ENCODE peak calls at places on chromosomes 13 and 19, in nine cellular contexts. One of them, this sample, is unnamed.

GRCh38 chr13:29479716-29480492 is 115.6 kb downstream of the SLC7A1 start:
- DNase-seq in COR-L47: no peak
- DNase-seq in HT-29: no peak
- DNase-seq in stimulated activated CD4-positive, alpha-beta T cell treated with anti-CD3 and anti-CD28 coated beads, TNF-alpha, amount 100 ng/mL, for 1 hour: no peak
- DNase-seq in stimulated activated CD8-positive, alpha-beta memory T cell treated with anti-CD3 and anti-CD28 coated beads, Interleukin-15, amount 100 ng/mL, for 24 hours: no peak
- DNase-seq in activated naive CD8-positive, alpha-beta T cell treated with anti-CD3 and anti-CD28 coated beads, Interleukin-2, amount 10 ng/mL, durations not matched to agents 7 days and 5 days: no peak
- DNase-seq in pancreas: no peak
- DNase-seq in RCC 7860: no peak
- DNase-seq in AG09319: no peak
- DNase-seq in this sample: no peak

GRCh38 chr19:16136185-16137067 is 7.1 kb upstream of the HSH2D start:
- DNase-seq in pancreas: peak
- DNase-seq in HT-29: no peak
- DNase-seq in COR-L47: no peak
- DNase-seq in RCC 7860: no peak
- DNase-seq in stimulated activated CD4-positive, alpha-beta T cell treated with anti-CD3 and anti-CD28 coated beads, TNF-alpha, amount 100 ng/mL, for 1 hour: no peak
- DNase-seq in AG09319: no peak
- DNase-seq in activated naive CD8-positive, alpha-beta T cell treated with anti-CD3 and anti-CD28 coated beads, Interleukin-2, amount 10 ng/mL, durations not matched to agents 7 days and 5 days: no peak
- DNase-seq in stimulated activated CD8-positive, alpha-beta memory T cell treated with anti-CD3 and anti-CD28 coated beads, Interleukin-15, amount 100 ng/mL, for 24 hours: no peak
- DNase-seq in this sample: no peak

GRCh38 chr13:35724480-35724879 is 248.0 kb upstream of the MAB21L1 start:
- DNase-seq in RCC 7860: no peak
- DNase-seq in HT-29: no peak
- DNase-seq in COR-L47: no peak
- DNase-seq in AG09319: no peak
- DNase-seq in pancreas: no peak
- DNase-seq in stimulated activated CD4-positive, alpha-beta T cell treated with anti-CD3 and anti-CD28 coated beads, TNF-alpha, amount 100 ng/mL, for 1 hour: no peak
- DNase-seq in stimulated activated CD8-positive, alpha-beta memory T cell treated with anti-CD3 and anti-CD28 coated beads, Interleukin-15, amount 100 ng/mL, for 24 hours: no peak
- DNase-seq in activated naive CD8-positive, alpha-beta T cell treated with anti-CD3 and anti-CD28 coated beads, Interleukin-2, amount 10 ng/mL, durations not matched to agents 7 days and 5 days: no peak
- DNase-seq in this sample: no peak

GRCh38 chr19:7699422-7700127 is 2.4 kb downstream of the FCER2 start:
- DNase-seq in HT-29: no peak
- DNase-seq in pancreas: no peak
- DNase-seq in stimulated activated CD8-positive, alpha-beta memory T cell treated with anti-CD3 and anti-CD28 coated beads, Interleukin-15, amount 100 ng/mL, for 24 hours: no peak
- DNase-seq in AG09319: no peak
- DNase-seq in RCC 7860: no peak
- DNase-seq in COR-L47: no peak
- DNase-seq in activated naive CD8-positive, alpha-beta T cell treated with anti-CD3 and anti-CD28 coated beads, Interleukin-2, amount 10 ng/mL, durations not matched to agents 7 days and 5 days: no peak
- DNase-seq in stimulated activated CD4-positive, alpha-beta T cell treated with anti-CD3 and anti-CD28 coated beads, TNF-alpha, amount 100 ng/mL, for 1 hour: no peak
- DNase-seq in this sample: no peak

GRCh38 chr13:40189885-40190655 is 476.4 kb downstream of the FOXO1 start:
- DNase-seq in stimulated activated CD8-positive, alpha-beta memory T cell treated with anti-CD3 and anti-CD28 coated beads, Interleukin-15, amount 100 ng/mL, for 24 hours: no peak
- DNase-seq in stimulated activated CD4-positive, alpha-beta T cell treated with anti-CD3 and anti-CD28 coated beads, TNF-alpha, amount 100 ng/mL, for 1 hour: no peak
- DNase-seq in HT-29: no peak
- DNase-seq in RCC 7860: no peak
- DNase-seq in pancreas: no peak
- DNase-seq in activated naive CD8-positive, alpha-beta T cell treated with anti-CD3 and anti-CD28 coated beads, Interleukin-2, amount 10 ng/mL, durations not matched to agents 7 days and 5 days: peak
- DNase-seq in AG09319: no peak
- DNase-seq in COR-L47: no peak
- DNase-seq in this sample: no peak

GRCh38 chr13:85935868-85936467 is 136.7 kb upstream of the SLITRK6 start:
- DNase-seq in RCC 7860: no peak
- DNase-seq in activated naive CD8-positive, alpha-beta T cell treated with anti-CD3 and anti-CD28 coated beads, Interleukin-2, amount 10 ng/mL, durations not matched to agents 7 days and 5 days: no peak
- DNase-seq in stimulated activated CD4-positive, alpha-beta T cell treated with anti-CD3 and anti-CD28 coated beads, TNF-alpha, amount 100 ng/mL, for 1 hour: no peak
- DNase-seq in COR-L47: no peak
- DNase-seq in AG09319: no peak
- DNase-seq in HT-29: no peak
- DNase-seq in stimulated activated CD8-positive, alpha-beta memory T cell treated with anti-CD3 and anti-CD28 coated beads, Interleukin-15, amount 100 ng/mL, for 24 hours: no peak
- DNase-seq in pancreas: no peak
- DNase-seq in this sample: no peak

GRCh38 chr13:65064967-65065366 is 2165.2 kb downstream of the PCDH9 start:
- DNase-seq in pancreas: no peak
- DNase-seq in activated naive CD8-positive, alpha-beta T cell treated with anti-CD3 and anti-CD28 coated beads, Interleukin-2, amount 10 ng/mL, durations not matched to agents 7 days and 5 days: no peak
- DNase-seq in stimulated activated CD8-positive, alpha-beta memory T cell treated with anti-CD3 and anti-CD28 coated beads, Interleukin-15, amount 100 ng/mL, for 24 hours: no peak
- DNase-seq in stimulated activated CD4-positive, alpha-beta T cell treated with anti-CD3 and anti-CD28 coated beads, TNF-alpha, amount 100 ng/mL, for 1 hour: no peak
- DNase-seq in HT-29: no peak
- DNase-seq in RCC 7860: no peak
- DNase-seq in AG09319: no peak
- DNase-seq in COR-L47: no peak
- DNase-seq in this sample: no peak

GRCh38 chr13:104809483-104809882 is 1726.0 kb downstream of the EFNB2 start:
- DNase-seq in HT-29: no peak
- DNase-seq in activated naive CD8-positive, alpha-beta T cell treated with anti-CD3 and anti-CD28 coated beads, Interleukin-2, amount 10 ng/mL, durations not matched to agents 7 days and 5 days: no peak
- DNase-seq in RCC 7860: no peak
- DNase-seq in COR-L47: no peak
- DNase-seq in pancreas: no peak
- DNase-seq in stimulated activated CD4-positive, alpha-beta T cell treated with anti-CD3 and anti-CD28 coated beads, TNF-alpha, amount 100 ng/mL, for 1 hour: no peak
- DNase-seq in stimulated activated CD8-positive, alpha-beta memory T cell treated with anti-CD3 and anti-CD28 coated beads, Interleukin-15, amount 100 ng/mL, for 24 hours: no peak
- DNase-seq in AG09319: no peak
- DNase-seq in this sample: no peak

GRCh38 chr19:7868671-7869452 is 5.3 kb downstream of the PRR36 start:
- DNase-seq in stimulated activated CD8-positive, alpha-beta memory T cell treated with anti-CD3 and anti-CD28 coated beads, Interleukin-15, amount 100 ng/mL, for 24 hours: peak
- DNase-seq in AG09319: no peak
- DNase-seq in RCC 7860: peak
- DNase-seq in activated naive CD8-positive, alpha-beta T cell treated with anti-CD3 and anti-CD28 coated beads, Interleukin-2, amount 10 ng/mL, durations not matched to agents 7 days and 5 days: peak
- DNase-seq in COR-L47: no peak
- DNase-seq in pancreas: peak
- DNase-seq in HT-29: peak
- DNase-seq in stimulated activated CD4-positive, alpha-beta T cell treated with anti-CD3 and anti-CD28 coated beads, TNF-alpha, amount 100 ng/mL, for 1 hour: peak
- DNase-seq in this sample: peak

GRCh38 chr13:49652691-49653305 is 24.5 kb downstream of the ARL11 start:
- DNase-seq in stimulated activated CD8-positive, alpha-beta memory T cell treated with anti-CD3 and anti-CD28 coated beads, Interleukin-15, amount 100 ng/mL, for 24 hours: no peak
- DNase-seq in COR-L47: peak
- DNase-seq in AG09319: no peak
- DNase-seq in activated naive CD8-positive, alpha-beta T cell treated with anti-CD3 and anti-CD28 coated beads, Interleukin-2, amount 10 ng/mL, durations not matched to agents 7 days and 5 days: no peak
- DNase-seq in pancreas: peak
- DNase-seq in RCC 7860: peak
- DNase-seq in stimulated activated CD4-positive, alpha-beta T cell treated with anti-CD3 and anti-CD28 coated beads, TNF-alpha, amount 100 ng/mL, for 1 hour: no peak
- DNase-seq in HT-29: peak
- DNase-seq in this sample: no peak

GRCh38 chr13:70457474-70457873 is 349.2 kb upstream of the KLHL1 start:
- DNase-seq in HT-29: no peak
- DNase-seq in COR-L47: peak
- DNase-seq in stimulated activated CD4-positive, alpha-beta T cell treated with anti-CD3 and anti-CD28 coated beads, TNF-alpha, amount 100 ng/mL, for 1 hour: no peak
- DNase-seq in activated naive CD8-positive, alpha-beta T cell treated with anti-CD3 and anti-CD28 coated beads, Interleukin-2, amount 10 ng/mL, durations not matched to agents 7 days and 5 days: no peak
- DNase-seq in RCC 7860: no peak
- DNase-seq in stimulated activated CD8-positive, alpha-beta memory T cell treated with anti-CD3 and anti-CD28 coated beads, Interleukin-15, amount 100 ng/mL, for 24 hours: no peak
- DNase-seq in pancreas: no peak
- DNase-seq in AG09319: no peak
- DNase-seq in this sample: no peak

GRCh38 chr19:33263325-33264023 is 37.8 kb upstream of the SLC7A10 start:
- DNase-seq in stimulated activated CD4-positive, alpha-beta T cell treated with anti-CD3 and anti-CD28 coated beads, TNF-alpha, amount 100 ng/mL, for 1 hour: no peak
- DNase-seq in stimulated activated CD8-positive, alpha-beta memory T cell treated with anti-CD3 and anti-CD28 coated beads, Interleukin-15, amount 100 ng/mL, for 24 hours: no peak
- DNase-seq in RCC 7860: no peak
- DNase-seq in activated naive CD8-positive, alpha-beta T cell treated with anti-CD3 and anti-CD28 coated beads, Interleukin-2, amount 10 ng/mL, durations not matched to agents 7 days and 5 days: no peak
- DNase-seq in AG09319: no peak
- DNase-seq in pancreas: no peak
- DNase-seq in HT-29: no peak
- DNase-seq in COR-L47: no peak
- DNase-seq in this sample: no peak

GRCh38 chr13:76667551-76667950 is 218.7 kb downstream of the KCTD12 start:
- DNase-seq in stimulated activated CD4-positive, alpha-beta T cell treated with anti-CD3 and anti-CD28 coated beads, TNF-alpha, amount 100 ng/mL, for 1 hour: no peak
- DNase-seq in AG09319: peak
- DNase-seq in pancreas: no peak
- DNase-seq in COR-L47: peak
- DNase-seq in HT-29: peak
- DNase-seq in activated naive CD8-positive, alpha-beta T cell treated with anti-CD3 and anti-CD28 coated beads, Interleukin-2, amount 10 ng/mL, durations not matched to agents 7 days and 5 days: no peak
- DNase-seq in stimulated activated CD8-positive, alpha-beta memory T cell treated with anti-CD3 and anti-CD28 coated beads, Interleukin-15, amount 100 ng/mL, for 24 hours: no peak
- DNase-seq in RCC 7860: no peak
- DNase-seq in this sample: no peak

GRCh38 chr13:64725492-64725891 is 2504.6 kb downstream of the PCDH9 start:
- DNase-seq in HT-29: no peak
- DNase-seq in AG09319: no peak
- DNase-seq in pancreas: no peak
- DNase-seq in activated naive CD8-positive, alpha-beta T cell treated with anti-CD3 and anti-CD28 coated beads, Interleukin-2, amount 10 ng/mL, durations not matched to agents 7 days and 5 days: no peak
- DNase-seq in COR-L47: no peak
- DNase-seq in stimulated activated CD4-positive, alpha-beta T cell treated with anti-CD3 and anti-CD28 coated beads, TNF-alpha, amount 100 ng/mL, for 1 hour: no peak
- DNase-seq in RCC 7860: no peak
- DNase-seq in stimulated activated CD8-positive, alpha-beta memory T cell treated with anti-CD3 and anti-CD28 coated beads, Interleukin-15, amount 100 ng/mL, for 24 hours: no peak
- DNase-seq in this sample: no peak